ENCODE peak calls at places on chromosome 1, in nine cellular contexts. W is ovary, Y is stomach, R is transverse colon, D is sigmoid colon, A is suprapubic skin, G is A549, Q is K562, J is SK-N-SH. E is an unnamed sample.
A peak's percentile ranks its signal among the peaks of the same experiment; 100 is the strongest.

GRCh38 chr1:224498574-224499170 is 64.1 kb upstream of the WDR26 start:
- DNase-seq in W (peak; percentile 36), Y (no peak), R (no peak), D (no peak), A (no peak), G (no peak), Q (no peak), J (no peak), E (no peak)

GRCh38 chr1:213982814-213983588 is 4.8 kb upstream of the PROX1 start:
- DNase-seq in W (peak; percentile 44), Y (no peak), R (no peak), D (no peak), A (no peak), G (no peak), Q (no peak), J (peak; percentile 92), E (no peak)

GRCh38 chr1:228095938-228096337 is 7.2 kb downstream of the C1orf35 start:
- DNase-seq in W (peak; percentile 16), Y (no peak), R (no peak), D (peak; percentile 53), A (peak; percentile 43), G (no peak), Q (no peak), J (peak; percentile 2), E (no peak)

GRCh38 chr1:97581614-97582051 is 339.2 kb downstream of the DPYD start:
- DNase-seq in W (no peak), Y (no peak), R (no peak), D (no peak), A (no peak), G (peak; percentile 71), Q (no peak), J (no peak), E (no peak)

GRCh38 chr1:115874929-115875328 is 34.0 kb upstream of the NHLH2 start:
- DNase-seq in W (no peak), Y (no peak), R (no peak), D (no peak), A (no peak), G (no peak), Q (no peak), J (no peak), E (no peak)

GRCh38 chr1:56965191-56965590 is 624 bp downstream of the C8B start:
- DNase-seq in W (no peak), Y (no peak), R (no peak), D (no peak), A (no peak), G (no peak), Q (no peak), J (no peak), E (no peak)

GRCh38 chr1:204249736-204250427 is 36.1 kb upstream of the GOLT1A start:
- DNase-seq in W (no peak), Y (no peak), R (no peak), D (no peak), A (no peak), G (no peak), Q (no peak), J (no peak), E (no peak)

GRCh38 chr1:13813398-13814012 is 113.5 kb downstream of the PRDM2 start:
- DNase-seq in W (peak; percentile 65), Y (no peak), R (no peak), D (no peak), A (no peak), G (no peak), Q (peak; percentile 80), J (peak; percentile 36), E (no peak)

GRCh38 chr1:62530516-62531154 is 66.7 kb upstream of the ANGPTL3 start:
- DNase-seq in W (no peak), Y (peak; percentile 69), R (peak; percentile 46), D (no peak), A (no peak), G (peak; percentile 67), Q (peak; percentile 42), J (peak; percentile 11), E (no peak)

GRCh38 chr1:39839651-39840050 is 43.7 kb downstream of the TRIT1 start:
- DNase-seq in W (no peak), Y (no peak), R (no peak), D (no peak), A (no peak), G (no peak), Q (no peak), J (no peak), E (no peak)

GRCh38 chr1:183841950-183842816 is 37.3 kb downstream of the RGL1 start:
- DNase-seq in W (no peak), Y (no peak), R (peak; percentile 26), D (peak; percentile 75), A (no peak), G (no peak), Q (no peak), J (peak; percentile 43), E (peak; percentile 43)

GRCh38 chr1:9204156-9204720 is 30.3 kb upstream of the H6PD start:
- DNase-seq in W (no peak), Y (no peak), R (no peak), D (no peak), A (no peak), G (no peak), Q (no peak), J (no peak), E (no peak)

GRCh38 chr1:9201421-9202239 is 32.9 kb upstream of the H6PD start:
- DNase-seq in W (peak; percentile 56), Y (no peak), R (peak; percentile 18), D (peak; percentile 80), A (no peak), G (no peak), Q (no peak), J (peak; percentile 40), E (no peak)

GRCh38 chr1:9200441-9200840 is 34.1 kb upstream of the H6PD start:
- DNase-seq in W (no peak), Y (no peak), R (no peak), D (no peak), A (no peak), G (no peak), Q (no peak), J (no peak), E (no peak)

GRCh38 chr1:9203623-9204022 is 31.0 kb upstream of the H6PD start:
- DNase-seq in W (no peak), Y (no peak), R (peak; percentile 33), D (no peak), A (no peak), G (no peak), Q (no peak), J (no peak), E (no peak)

DNA sequence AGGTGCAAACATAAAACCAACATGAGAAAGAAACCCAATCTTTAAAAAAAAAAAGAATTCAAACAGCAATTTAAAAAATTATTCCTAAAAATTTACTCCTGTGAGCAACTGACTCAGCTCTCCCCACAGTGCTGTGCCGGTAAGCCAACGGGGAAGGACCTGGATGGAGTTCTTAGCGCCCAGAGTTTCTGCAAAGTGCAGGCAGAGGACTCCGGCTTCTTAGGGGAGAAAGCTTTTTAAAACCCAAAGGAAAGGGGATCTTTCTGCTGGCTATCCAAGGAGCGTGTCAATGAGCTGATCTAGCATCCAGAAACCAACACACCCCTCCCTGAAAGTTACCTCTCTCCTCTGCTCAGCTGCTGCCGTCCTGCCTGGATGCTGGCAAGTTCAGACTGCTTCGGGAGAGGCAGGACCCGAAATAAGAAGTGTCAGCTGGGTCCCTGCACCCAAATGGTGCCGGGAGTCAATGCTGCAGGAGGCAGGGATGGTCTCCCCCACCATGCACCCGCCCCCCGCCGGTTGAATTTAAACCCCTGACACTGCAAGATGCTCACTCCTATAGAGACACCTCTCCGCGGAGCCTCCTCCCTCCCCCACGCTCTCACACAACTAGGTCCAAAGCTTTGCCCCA is 32.2 kb upstream of the H6PD start:
- DNase-seq in W (no peak), Y (no peak), R (no peak), D (no peak), A (no peak), G (no peak), Q (no peak), J (no peak), E (no peak)
- TF ChIP-seq EP300 in W (no peak), Y (no peak), R (no peak), D (no peak), A (no peak), G (no peak), Q (no peak), J (no peak), E (no peak)

GRCh38 chr1:63668298-63668697 is 75.1 kb downstream of the PGM1 start:
- DNase-seq in W (no peak), Y (no peak), R (no peak), D (no peak), A (no peak), G (no peak), Q (no peak), J (no peak), E (no peak)
- TF ChIP-seq EP300 in W (no peak), Y (no peak), R (no peak), D (no peak), A (no peak), G (no peak), Q (no peak), J (no peak), E (no peak)

DNA sequence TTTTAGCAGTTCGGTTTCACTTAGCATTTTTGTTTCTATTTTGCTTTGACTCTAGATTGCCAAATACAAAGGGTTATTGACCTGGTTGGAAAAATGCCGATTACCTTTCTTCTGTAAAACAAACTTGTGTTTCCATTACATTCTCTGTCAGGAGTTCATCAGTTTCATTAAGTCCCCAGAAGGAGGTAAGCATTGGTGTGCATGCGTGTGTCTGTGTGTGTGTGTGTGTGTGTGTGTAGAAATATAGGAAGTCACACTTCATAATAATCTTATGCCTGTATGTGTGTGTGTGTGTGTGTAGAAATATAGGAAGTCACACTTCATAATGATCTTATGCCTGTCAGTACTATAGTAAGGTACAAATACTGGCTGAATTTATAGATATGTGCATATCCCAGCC is 10.0 kb downstream of the RGSL1 start:
- DNase-seq in W (no peak), Y (no peak), R (no peak), D (no peak), A (no peak), G (no peak), Q (no peak), J (no peak), E (no peak)
- TF ChIP-seq EP300 in W (no peak), Y (no peak), R (no peak), D (no peak), A (no peak), G (no peak), Q (no peak), J (no peak), E (no peak)

GRCh38 chr1:24954022-24954421 is 23.9 kb upstream of the RUNX3 start:
- DNase-seq in W (no peak), Y (no peak), R (no peak), D (no peak), A (no peak), G (no peak), Q (no peak), J (no peak), E (no peak)

GRCh38 chr1:24951810-24952412 is 21.8 kb upstream of the RUNX3 start:
- DNase-seq in W (no peak), Y (no peak), R (no peak), D (no peak), A (no peak), G (no peak), Q (no peak), J (no peak), E (no peak)

GRCh38 chr1:24951337-24951736 is 21.3 kb upstream of the RUNX3 start:
- DNase-seq in W (no peak), Y (no peak), R (no peak), D (no peak), A (no peak), G (no peak), Q (no peak), J (no peak), E (no peak)

GRCh38 chr1:24954631-24955030 is 24.6 kb upstream of the RUNX3 start:
- DNase-seq in W (no peak), Y (no peak), R (no peak), D (peak; percentile 58), A (no peak), G (no peak), Q (no peak), J (no peak), E (no peak)

GRCh38 chr1:24952413-24952841 is 22.4 kb upstream of the RUNX3 start:
- DNase-seq in W (no peak), Y (no peak), R (no peak), D (no peak), A (no peak), G (no peak), Q (peak; percentile 62), J (no peak), E (no peak)
- TF ChIP-seq EP300 in W (no peak), Y (no peak), R (no peak), D (no peak), A (no peak), G (no peak), Q (peak; percentile 83), J (no peak), E (no peak)

E was measured in tibial nerve.